ENCODE peak calls at places on chromosomes 1 and 21, in seven cellular contexts. K is SK-N-SH, J is HepG2, E is K562, C is GM12891, R is GM12878, L is H1. V is an unnamed sample.

GRCh38 chr1:9197186-9198099 is 37.1 kb upstream of the H6PD start:
- DNase-seq in R (no peak), K (no peak), C (no peak), L (no peak), J (no peak), E (no peak), V (no peak)

GRCh38 chr1:160631983-160632625 is 14.7 kb downstream of the SLAMF1 start:
- DNase-seq in J (no peak), R (no peak), E (no peak), K (no peak), L (no peak), C (no peak), V (no peak)

GRCh38 chr1:237482777-237483176 is 407.9 kb downstream of the ZP4 start:
- DNase-seq in J (no peak), R (no peak), L (no peak), C (no peak), K (no peak), E (no peak), V (no peak)

GRCh38 chr1:152725261-152725660 is 17.3 kb downstream of the LCE4A start:
- DNase-seq in L (no peak), E (no peak), C (no peak), R (no peak), K (no peak), J (no peak), V (no peak)

GRCh38 chr1:204319462-204319861 is 40.3 kb downstream of the PLEKHA6 start:
- DNase-seq in K (no peak), R (no peak), E (peak; percentile 42), C (no peak), J (no peak), L (no peak), V (no peak)

GRCh38 chr1:10679521-10680220 is 116.8 kb downstream of the CASZ1 start:
- DNase-seq in R (no peak), L (peak; percentile 83), C (no peak), E (peak; percentile 78), K (peak; percentile 91), J (peak; percentile 82), V (no peak)

GRCh38 chr21:46500224-46500861 is 41.7 kb downstream of the DIP2A start:
- DNase-seq in K (no peak), C (no peak), E (peak; percentile 37), R (no peak), J (peak; percentile 12), L (no peak), V (no peak)

GRCh38 chr1:119448112-119448511 is 33.2 kb downstream of the HSD3B2 start:
- DNase-seq in K (no peak), E (no peak), J (no peak), R (no peak), C (no peak), L (peak; percentile 77), V (no peak)

GRCh38 chr1:84433253-84434080 is 35.2 kb downstream of the DNASE2B start:
- DNase-seq in J (peak; percentile 30), L (no peak), E (peak; percentile 47), R (peak; percentile 21), K (peak; percentile 59), C (peak; percentile 9), V (no peak)

GRCh38 chr1:183318433-183318832 is 99.7 kb downstream of the NMNAT2 start:
- DNase-seq in J (peak; percentile 50), E (no peak), K (no peak), C (no peak), L (no peak), R (peak; percentile 55), V (peak; percentile 25)

GRCh38 chr1:112322018-112322417 is 74.0 kb upstream of the CTTNBP2NL start:
- DNase-seq in R (no peak), J (no peak), K (no peak), L (no peak), C (no peak), E (no peak), V (no peak)

GRCh38 chr1:7638078-7638477 is 133.0 kb upstream of the VAMP3 start:
- DNase-seq in C (no peak), R (no peak), L (no peak), K (no peak), J (no peak), E (no peak), V (no peak)

GRCh38 chr1:109530457-109531204 is 9.0 kb upstream of the GPR61 start:
- DNase-seq in K (peak; percentile 66), E (no peak), C (no peak), L (no peak), J (no peak), R (no peak), V (no peak)

GRCh38 chr1:167482184-167482583 is 36.1 kb downstream of the CD247 start:
- DNase-seq in L (no peak), R (no peak), K (no peak), C (no peak), E (no peak), J (no peak), V (no peak)

GRCh38 chr1:234542211-234542850 is 63.4 kb upstream of the TARBP1 start:
- DNase-seq in E (no peak), R (no peak), J (no peak), C (no peak), L (no peak), K (no peak), V (no peak)

GRCh38 chr1:38004284-38005101 is 821 bp downstream of the FHL3 start:
- DNase-seq in K (peak; percentile 50), E (no peak), R (no peak), C (no peak), L (peak; percentile 53), J (no peak), V (no peak)

GRCh38 chr21:26849428-26850115 is 4.4 kb upstream of the ADAMTS1 start:
- DNase-seq in L (no peak), E (peak; percentile 37), J (peak; percentile 47), C (no peak), K (peak; percentile 45), R (no peak), V (no peak)

GRCh38 chr1:198806861-198807260 is 168.0 kb downstream of the PTPRC start:
- DNase-seq in L (no peak), E (no peak), C (no peak), J (no peak), R (no peak), K (no peak), V (no peak)

GRCh38 chr1:32969556-32969955 is 4.9 kb upstream of the RNF19B start:
- DNase-seq in R (no peak), L (no peak), C (no peak), E (no peak), K (no peak), J (no peak), V (no peak)

GRCh38 chr21:34819357-34819999 is 150.7 kb downstream of the CLIC6 start:
- DNase-seq in R (no peak), K (no peak), E (no peak), L (no peak), C (no peak), J (no peak), V (no peak)

GRCh38 chr1:209686319-209686718 is 11.1 kb downstream of the G0S2 start:
- DNase-seq in E (no peak), R (no peak), J (no peak), C (no peak), L (no peak), K (no peak), V (no peak)
- TF ChIP-seq TAF1 in E (no peak), R (no peak), J (no peak), C (no peak), L (no peak), K (no peak), V (no peak)

GRCh38 chr1:162220009-162220539 is 150.6 kb downstream of the NOS1AP start:
- DNase-seq in R (no peak), K (no peak), J (no peak), E (no peak), C (no peak), L (no peak), V (no peak)

GRCh38 chr1:162223488-162223887 is 153.2 kb downstream of the SPATA46 start:
- DNase-seq in C (no peak), R (no peak), L (no peak), K (no peak), J (no peak), E (no peak), V (no peak)

GRCh38 chr1:162222019-162222418 is 152.5 kb downstream of the NOS1AP start:
- DNase-seq in J (no peak), C (no peak), L (no peak), K (no peak), E (no peak), R (no peak), V (no peak)

GRCh38 chr1:162224267-162224666 is 152.4 kb downstream of the SPATA46 start:
- DNase-seq in C (no peak), R (no peak), L (no peak), E (no peak), J (no peak), K (no peak), V (no peak)

DNA sequence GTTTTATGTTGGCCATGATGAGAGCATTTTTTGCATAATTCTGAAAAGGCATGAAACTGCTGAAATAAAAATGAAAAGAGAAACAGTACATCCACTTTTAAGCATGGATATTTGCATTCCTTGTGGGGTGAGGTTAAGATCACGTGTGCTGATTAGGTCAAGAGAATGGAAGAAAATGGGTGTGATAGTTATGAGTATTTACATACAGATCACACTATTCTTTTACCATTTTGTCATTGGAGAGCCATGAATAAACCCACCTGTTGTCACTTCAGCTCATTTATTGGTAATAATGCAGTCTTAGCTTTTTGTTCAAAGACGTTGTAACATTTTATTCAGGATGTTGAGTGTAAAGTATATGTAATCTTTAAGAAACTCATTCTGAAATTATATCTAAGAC is 153.2 kb downstream of the NOS1AP start:
- DNase-seq in L (no peak), K (no peak), C (no peak), J (no peak), R (no peak), E (no peak), V (no peak)
- TF ChIP-seq POLR2AphosphoS5 in L (no peak), K (no peak), C (no peak), J (no peak), R (no peak), E (no peak), V (no peak)

DNA sequence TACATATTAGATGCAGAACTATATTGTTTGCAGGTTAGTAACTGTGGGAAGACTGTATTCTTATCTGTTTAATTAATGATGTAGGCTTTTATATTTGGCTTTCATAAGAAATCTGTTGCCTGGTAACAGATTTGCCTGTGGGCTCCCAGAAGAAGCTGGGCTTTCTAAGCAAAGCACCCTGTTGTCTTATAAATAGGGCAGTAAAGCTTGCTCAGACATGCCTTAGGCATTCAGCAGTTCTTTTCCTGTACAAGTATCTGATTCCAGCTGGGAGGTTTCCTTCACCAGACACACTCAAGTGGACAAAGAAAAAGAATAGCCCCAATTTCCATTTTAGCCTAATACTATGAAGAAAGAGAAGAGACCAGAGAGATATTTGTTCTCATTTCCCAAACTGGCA is 524.0 kb downstream of the LRRIQ3 start:
- DNase-seq in C (no peak), R (no peak), J (no peak), K (no peak), L (no peak), E (no peak), V (no peak)
- TF ChIP-seq TAF1 in C (no peak), R (no peak), J (no peak), K (no peak), L (no peak), E (no peak), V (no peak)

GRCh38 chr21:45105906-45106485 is 31.6 kb downstream of the ADARB1 start:
- DNase-seq in C (no peak), J (no peak), E (no peak), L (no peak), K (no peak), R (no peak), V (no peak)
- TF ChIP-seq POLR2AphosphoS5 in C (no peak), J (no peak), E (no peak), L (no peak), K (no peak), R (no peak), V (no peak)

GRCh38 chr1:27382950-27383627 is at the start of gene CD164L2:
- DNase-seq in C (peak; percentile 52), R (no peak), J (no peak), L (peak; percentile 100), E (peak; percentile 99), K (peak; percentile 70), V (no peak)
- TF ChIP-seq TAF1 in C (no peak), R (no peak), J (no peak), L (peak; percentile 63), E (no peak), K (no peak), V (no peak)

V was measured in GM12892.